ENCODE peak calls at places on chromosome 13, in seven cellular contexts. F is endothelial cell, E is neural progenitor cell, H is GM12864, V is astrocyte of the cerebellum, B is B cell, N is Calu3. S is an unnamed sample.

GRCh38 chr13:110555601-110556223 is 5.8 kb downstream of the RAB20 start:
- DNase-seq in F (no peak), E (no peak), H (no peak), V (no peak), B (no peak), N (no peak), S (no peak)

GRCh38 chr13:85631801-85632200 is 167.4 kb downstream of the SLITRK6 start:
- DNase-seq in F (no peak), E (no peak), H (no peak), V (no peak), B (no peak), N (no peak), S (no peak)

GRCh38 chr13:41588899-41589298 is 131.5 kb downstream of the RGCC start:
- DNase-seq in F (no peak), E (no peak), H (no peak), V (peak), B (no peak), N (no peak), S (no peak)

GRCh38 chr13:97537110-97537509 is 103.1 kb downstream of the RAP2A start:
- DNase-seq in F (no peak), E (no peak), H (peak), V (no peak), B (no peak), N (no peak), S (no peak)

GRCh38 chr13:110301606-110302131 is 5.3 kb downstream of the COL4A1 start:
- DNase-seq in F (no peak), E (peak), H (no peak), V (no peak), B (no peak), N (no peak), S (no peak)

GRCh38 chr13:48783181-48783630 is 129.5 kb downstream of the CYSLTR2 start:
- DNase-seq in F (no peak), E (no peak), H (no peak), V (no peak), B (no peak), N (peak), S (no peak)

GRCh38 chr13:67119481-67119883 is 110.7 kb downstream of the PCDH9 start:
- DNase-seq in F (no peak), E (no peak), H (no peak), V (peak), B (no peak), N (no peak), S (no peak)

GRCh38 chr13:110127986-110128511 is 178.9 kb downstream of the COL4A1 start:
- DNase-seq in F (no peak), E (no peak), H (no peak), V (no peak), B (no peak), N (no peak), S (no peak)

GRCh38 chr13:78978381-78978998 is 319.5 kb upstream of the OBI1 start:
- DNase-seq in F (peak), E (peak), H (peak), V (peak), B (peak), N (peak), S (peak)

GRCh38 chr13:78176880-78177279 is 258.2 kb upstream of the EDNRB start:
- DNase-seq in F (no peak), E (no peak), H (no peak), V (no peak), B (no peak), N (no peak), S (no peak)

GRCh38 chr13:105774739-105775460 is 760.6 kb downstream of the EFNB2 start:
- DNase-seq in F (no peak), E (peak), H (no peak), V (peak), B (no peak), N (peak), S (no peak)

GRCh38 chr13:48864100-48864499 is 111.6 kb upstream of the FNDC3A start:
- DNase-seq in F (no peak), E (no peak), H (no peak), V (no peak), B (no peak), N (no peak), S (no peak)

GRCh38 chr13:81396172-81396571 is 1055.2 kb upstream of the SPRY2 start:
- DNase-seq in F (no peak), E (no peak), H (no peak), V (no peak), B (no peak), N (no peak), S (no peak)

GRCh38 chr13:113981611-113982295 is 7.9 kb upstream of the C13orf46 start:
- DNase-seq in F (no peak), E (no peak), H (no peak), V (no peak), B (no peak), N (no peak), S (no peak)

GRCh38 chr13:108987488-108987887 is 358.1 kb downstream of the MYO16 start:
- DNase-seq in F (no peak), E (no peak), H (no peak), V (no peak), B (no peak), N (no peak), S (no peak)

GRCh38 chr13:108915095-108915633 is 285.8 kb downstream of the MYO16 start:
- DNase-seq in F (no peak), E (no peak), H (no peak), V (peak), B (no peak), N (no peak), S (no peak)

GRCh38 chr13:37085656-37086055 is 19.8 kb downstream of the CSNK1A1L start:
- DNase-seq in F (no peak), E (no peak), H (no peak), V (no peak), B (no peak), N (no peak), S (no peak)

GRCh38 chr13:93496985-93497673 is 270.5 kb downstream of the GPC6 start:
- DNase-seq in F (no peak), E (peak), H (no peak), V (no peak), B (no peak), N (no peak), S (no peak)

GRCh38 chr13:71922191-71922590 is 55.2 kb upstream of the DACH1 start:
- DNase-seq in F (no peak), E (no peak), H (no peak), V (no peak), B (no peak), N (no peak), S (no peak)

GRCh38 chr13:50650936-50651638 is 192.4 kb downstream of the DLEU7 start:
- DNase-seq in F (no peak), E (no peak), H (no peak), V (no peak), B (no peak), N (no peak), S (no peak)

GRCh38 chr13:49711218-49711863 is 20.1 kb upstream of the EBPL start:
- DNase-seq in F (no peak), E (no peak), H (no peak), V (no peak), B (no peak), N (no peak), S (no peak)

GRCh38 chr13:75378301-75378700 is 103.7 kb downstream of the TBC1D4 start:
- DNase-seq in F (no peak), E (no peak), H (no peak), V (no peak), B (no peak), N (no peak), S (no peak)

GRCh38 chr13:21657538-21657937 is 13.3 kb upstream of the FGF9 start:
- DNase-seq in F (no peak), E (no peak), H (no peak), V (no peak), B (no peak), N (no peak), S (no peak)

GRCh38 chr13:41457589-41458186 is 338 bp downstream of the RGCC start:
- DNase-seq in F (no peak), E (no peak), H (no peak), V (no peak), B (peak), N (peak), S (peak)

GRCh38 chr13:88459335-88459734 is 788.2 kb downstream of the SLITRK5 start:
- DNase-seq in F (no peak), E (no peak), H (no peak), V (no peak), B (no peak), N (no peak), S (no peak)

GRCh38 chr13:76836311-76836710 is 49.9 kb downstream of the KCTD12 start:
- DNase-seq in F (no peak), E (no peak), H (no peak), V (peak), B (no peak), N (no peak), S (no peak)

GRCh38 chr13:107574517-107575215 is 640.7 kb downstream of the LIG4 start:
- DNase-seq in F (no peak), E (no peak), H (no peak), V (no peak), B (no peak), N (no peak), S (no peak)

GRCh38 chr13:50236898-50237318 is 221.7 kb downstream of the KCNRG start:
- DNase-seq in F (no peak), E (no peak), H (peak), V (peak), B (no peak), N (no peak), S (peak)

GRCh38 chr13:75660694-75661093 is 24.6 kb downstream of the LMO7 start:
- DNase-seq in F (no peak), E (no peak), H (no peak), V (no peak), B (no peak), N (no peak), S (no peak)

GRCh38 chr13:44894001-44894770 is 95.1 kb downstream of the NUFIP1 start:
- DNase-seq in F (no peak), E (no peak), H (no peak), V (no peak), B (no peak), N (no peak), S (no peak)

GRCh38 chr13:48746816-48747215 is 93.1 kb downstream of the CYSLTR2 start:
- DNase-seq in F (no peak), E (no peak), H (no peak), V (no peak), B (no peak), N (no peak), S (no peak)

GRCh38 chr13:98648676-98649075 is 71.8 kb upstream of the STK24 start:
- DNase-seq in F (no peak), E (no peak), H (no peak), V (no peak), B (no peak), N (no peak), S (no peak)

GRCh38 chr13:43159007-43159406 is 135.6 kb downstream of the DNAJC15 start:
- DNase-seq in F (no peak), E (no peak), H (no peak), V (peak), B (no peak), N (no peak), S (no peak)

GRCh38 chr13:111474136-111475002 is 153.9 kb downstream of the TEX29 start:
- DNase-seq in F (peak), E (peak), H (no peak), V (peak), B (peak), N (no peak), S (peak)

GRCh38 chr13:82565191-82565590 is 1317.1 kb downstream of the SLITRK1 start:
- DNase-seq in F (no peak), E (peak), H (no peak), V (no peak), B (no peak), N (no peak), S (no peak)

GRCh38 chr13:34654682-34655081 is 287.4 kb upstream of the NBEA start:
- DNase-seq in F (no peak), E (peak), H (no peak), V (no peak), B (no peak), N (no peak), S (no peak)

GRCh38 chr13:98919566-98919965 is 58.3 kb downstream of the DOCK9 start:
- DNase-seq in F (no peak), E (no peak), H (peak), V (no peak), B (no peak), N (no peak), S (no peak)

DNA sequence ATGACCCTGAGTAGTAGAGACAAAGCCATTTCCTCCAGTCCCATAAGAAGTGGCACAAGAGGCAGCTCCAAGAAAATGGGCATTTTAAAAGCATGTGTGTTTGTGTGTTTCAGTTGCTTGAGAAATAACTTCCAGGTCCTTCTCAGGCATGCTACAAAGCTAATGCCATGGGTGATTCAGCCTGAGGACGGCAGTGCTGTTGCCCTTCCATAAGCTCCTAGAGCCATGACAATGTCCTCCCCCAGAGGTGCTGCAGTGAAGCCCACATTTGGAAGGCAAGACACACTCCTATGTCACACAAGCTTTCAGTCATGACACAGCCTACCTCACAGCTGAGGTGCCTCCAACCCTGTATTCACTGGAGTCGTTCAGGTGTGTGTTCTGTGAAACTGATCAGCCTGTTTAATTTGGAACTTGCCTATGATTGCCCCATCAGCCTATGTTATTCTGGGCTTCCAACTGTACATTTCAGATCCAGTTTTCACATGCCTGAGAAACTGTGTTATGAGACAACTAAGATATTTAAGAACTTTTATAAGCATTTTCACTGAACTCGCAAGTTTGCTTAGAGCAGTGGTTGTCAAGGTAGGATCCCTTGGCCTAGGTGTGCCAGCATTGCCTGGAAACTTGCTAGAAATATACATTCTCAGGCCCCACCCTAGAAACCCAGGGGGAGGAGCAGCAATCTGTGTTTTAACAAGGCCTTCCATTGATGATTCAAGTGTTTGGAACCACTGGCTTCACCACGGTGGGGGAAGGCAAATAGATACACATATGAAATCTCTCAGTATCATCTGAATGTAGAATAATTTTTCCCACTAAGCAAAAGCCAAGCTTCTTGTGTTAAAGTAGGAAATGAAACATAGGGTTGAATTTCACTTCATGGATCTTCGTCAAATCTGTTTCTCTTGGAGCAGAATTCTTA is 213.4 kb downstream of the FOXO1 start:
- DNase-seq in F (no peak), E (no peak), H (no peak), V (peak), B (no peak), N (peak), S (no peak)
- TF ChIP-seq CTCF in F (no peak), E (no peak), H (no peak), V (no peak), B (no peak), N (no peak), S (no peak)

GRCh38 chr13:26497991-26498423 is 59.5 kb upstream of the WASF3 start:
- DNase-seq in F (no peak), E (no peak), H (no peak), V (peak), B (no peak), N (no peak), S (no peak)

GRCh38 chr13:26500618-26501320 is 56.7 kb upstream of the WASF3 start:
- DNase-seq in F (no peak), E (no peak), H (no peak), V (no peak), B (no peak), N (no peak), S (no peak)

GRCh38 chr13:26498524-26499208 is 58.8 kb upstream of the WASF3 start:
- DNase-seq in F (no peak), E (no peak), H (no peak), V (no peak), B (no peak), N (no peak), S (no peak)

GRCh38 chr13:26495749-26496148 is 61.7 kb upstream of the WASF3 start:
- DNase-seq in F (no peak), E (no peak), H (no peak), V (no peak), B (no peak), N (no peak), S (no peak)

GRCh38 chr13:26499209-26499601 is 58.3 kb upstream of the WASF3 start:
- DNase-seq in F (no peak), E (peak), H (no peak), V (no peak), B (no peak), N (peak), S (no peak)
- TF ChIP-seq CTCF in F (no peak), E (no peak), H (no peak), V (no peak), B (no peak), N (no peak), S (no peak)

DNA sequence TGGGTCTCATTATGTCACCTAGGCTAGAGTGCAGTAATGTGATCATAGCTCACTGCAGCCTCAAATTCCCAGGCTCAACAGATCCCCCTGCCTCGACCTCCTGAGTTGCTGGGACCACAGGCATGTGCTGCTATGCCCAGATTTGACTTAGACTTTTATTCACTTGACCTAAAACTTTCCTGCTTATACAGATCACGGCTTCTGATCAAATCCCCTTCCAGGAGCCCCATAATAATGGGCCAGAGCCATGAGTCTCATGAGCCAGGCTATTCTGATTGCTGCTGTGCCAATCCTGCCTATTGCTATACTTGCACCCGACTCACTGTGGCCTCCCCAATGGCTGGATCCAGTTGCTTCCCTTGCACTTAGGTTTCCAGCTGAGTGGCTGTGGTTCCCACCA is 42.0 kb downstream of the C1QTNF9 start:
- DNase-seq in F (no peak), E (no peak), H (no peak), V (no peak), B (no peak), N (no peak), S (no peak)
- TF ChIP-seq CTCF in F (no peak), E (no peak), H (no peak), V (no peak), B (no peak), N (no peak), S (no peak)

GRCh38 chr13:20116213-20116612 is 44.6 kb downstream of the GJA3 start:
- DNase-seq in F (no peak), E (no peak), H (no peak), V (no peak), B (no peak), N (no peak), S (no peak)
- TF ChIP-seq CTCF in F (no peak), E (peak), H (peak), V (no peak), B (no peak), N (no peak), S (no peak)

GRCh38 chr13:90721937-90722336 is 625.5 kb upstream of the MIR17HG start:
- DNase-seq in F (no peak), E (no peak), H (no peak), V (no peak), B (no peak), N (no peak), S (no peak)
- TF ChIP-seq CTCF in F (no peak), E (no peak), H (no peak), V (no peak), B (no peak), N (no peak), S (no peak)

GRCh38 chr13:96229356-96229755 is 139.4 kb downstream of the HS6ST3 start:
- DNase-seq in F (peak), E (peak), H (peak), V (no peak), B (no peak), N (no peak), S (no peak)
- TF ChIP-seq CTCF in F (peak), E (peak), H (peak), V (peak), B (peak), N (no peak), S (peak)